ENCODE peak calls at places on chromosomes 2 and 18, in eight cellular contexts. F, J, Y, P, Q, K, G and E are unnamed samples.
A peak's percentile ranks its signal among the peaks of the same experiment; 100 is the strongest.

GRCh38 chr2:37627715-37628114 is 43.7 kb downstream of the CDC42EP3 start:
- DNase-seq in F (no peak), J (no peak), Y (no peak), P (no peak), Q (no peak), K (no peak), G (no peak), E (no peak)

GRCh38 chr18:74351354-74351753 is 35.7 kb downstream of the C18orf63 start:
- DNase-seq in F (no peak), J (no peak), Y (peak; percentile 73), P (no peak), Q (no peak), K (no peak), G (no peak), E (no peak)

GRCh38 chr18:12960846-12961397 is 13.1 kb downstream of the SEH1L start:
- DNase-seq in F (no peak), J (no peak), Y (peak; percentile 30), P (no peak), Q (no peak), K (no peak), G (no peak), E (no peak)

GRCh38 chr2:217827430-217828201 is 175.2 kb downstream of the TNS1 start:
- DNase-seq in F (no peak), J (peak; percentile 12), Y (no peak), P (no peak), Q (no peak), K (peak; percentile 77), G (peak; percentile 68), E (no peak)

GRCh38 chr2:214934006-214934405 is 124.5 kb upstream of the BARD1 start:
- DNase-seq in F (no peak), J (no peak), Y (peak; percentile 79), P (no peak), Q (no peak), K (no peak), G (no peak), E (no peak)

GRCh38 chr18:22557160-22557941 is 139.6 kb upstream of the CTAGE1 start:
- DNase-seq in F (no peak), J (no peak), Y (no peak), P (no peak), Q (no peak), K (no peak), G (no peak), E (no peak)

GRCh38 chr18:50559750-50560680 is at the start of gene MAPK4:
- DNase-seq in F (no peak), J (no peak), Y (peak; percentile 33), P (no peak), Q (peak; percentile 67), K (peak; percentile 72), G (peak; percentile 58), E (peak; percentile 31)

GRCh38 chr18:76459312-76459686 is 35.7 kb downstream of the ZNF516 start:
- DNase-seq in F (no peak), J (no peak), Y (no peak), P (no peak), Q (no peak), K (no peak), G (no peak), E (no peak)

GRCh38 chr2:213306320-213306942 is 22.2 kb downstream of the SPAG16 start:
- DNase-seq in F (no peak), J (peak; percentile 15), Y (peak; percentile 85), P (no peak), Q (peak; percentile 44), K (no peak), G (no peak), E (no peak)

GRCh38 chr2:215918901-215919585 is 94.3 kb downstream of the MREG start:
- DNase-seq in F (no peak), J (no peak), Y (peak; percentile 37), P (no peak), Q (no peak), K (no peak), G (no peak), E (no peak)

GRCh38 chr2:156383798-156384197 is 51.3 kb upstream of the NR4A2 start:
- DNase-seq in F (no peak), J (no peak), Y (no peak), P (no peak), Q (no peak), K (no peak), G (no peak), E (no peak)

GRCh38 chr2:75605770-75606535 is 40.6 kb upstream of the MRPL19 start:
- DNase-seq in F (no peak), J (peak; percentile 91), Y (peak; percentile 95), P (no peak), Q (no peak), K (no peak), G (peak; percentile 59), E (no peak)

GRCh38 chr18:59669872-59670657 is 27.2 kb downstream of the CCBE1 start:
- DNase-seq in F (no peak), J (peak; percentile 82), Y (peak; percentile 84), P (no peak), Q (no peak), K (no peak), G (no peak), E (no peak)

GRCh38 chr2:133833746-133834145 is 265.5 kb upstream of the NCKAP5 start:
- DNase-seq in F (no peak), J (no peak), Y (no peak), P (no peak), Q (no peak), K (no peak), G (no peak), E (no peak)

GRCh38 chr2:239128706-239129105 is 272.1 kb downstream of the HDAC4 start:
- DNase-seq in F (no peak), J (no peak), Y (no peak), P (no peak), Q (no peak), K (peak; percentile 20), G (no peak), E (no peak)

GRCh38 chr2:46388873-46389272 is 90.5 kb upstream of the TMEM247 start:
- DNase-seq in F (no peak), J (no peak), Y (no peak), P (no peak), Q (no peak), K (no peak), G (no peak), E (no peak)

GRCh38 chr2:80429251-80429650 is 124.7 kb upstream of the LRRTM1 start:
- DNase-seq in F (no peak), J (no peak), Y (no peak), P (no peak), Q (no peak), K (no peak), G (no peak), E (no peak)

GRCh38 chr2:239370876-239371725 is 29.7 kb downstream of the HDAC4 start:
- DNase-seq in F (no peak), J (no peak), Y (no peak), P (no peak), Q (no peak), K (peak; percentile 34), G (peak; percentile 22), E (no peak)

GRCh38 chr2:221060335-221060734 is 511.8 kb downstream of the EPHA4 start:
- DNase-seq in F (no peak), J (no peak), Y (no peak), P (no peak), Q (no peak), K (no peak), G (no peak), E (no peak)

GRCh38 chr2:211401328-211401727 is 844.9 kb downstream of the CPS1 start:
- DNase-seq in F (no peak), J (no peak), Y (peak; percentile 0), P (no peak), Q (no peak), K (no peak), G (no peak), E (no peak)

GRCh38 chr2:180980943-180981898 is 816 bp downstream of the UBE2E3 start:
- DNase-seq in F (peak; percentile 6), J (no peak), Y (peak; percentile 47), P (no peak), Q (peak; percentile 33), K (peak; percentile 66), G (peak; percentile 48), E (no peak)

GRCh38 chr18:47263197-47263827 is 11.9 kb upstream of the SKOR2 start:
- DNase-seq in F (no peak), J (no peak), Y (no peak), P (no peak), Q (no peak), K (no peak), G (no peak), E (peak; percentile 63)
- TF ChIP-seq CTCF in F (no peak), J (peak; percentile 29), Y (no peak), P (no peak), Q (no peak), K (no peak), G (peak; percentile 8), E (peak; percentile 27)

GRCh38 chr2:66437601-66438497 is 2.9 kb downstream of the MEIS1 start:
- DNase-seq in F (no peak), J (no peak), Y (peak; percentile 23), P (no peak), Q (no peak), K (peak; percentile 48), G (no peak), E (peak; percentile 31)
- TF ChIP-seq CTCF in F (no peak), J (no peak), Y (no peak), P (no peak), Q (no peak), K (no peak), G (no peak), E (no peak)

DNA sequence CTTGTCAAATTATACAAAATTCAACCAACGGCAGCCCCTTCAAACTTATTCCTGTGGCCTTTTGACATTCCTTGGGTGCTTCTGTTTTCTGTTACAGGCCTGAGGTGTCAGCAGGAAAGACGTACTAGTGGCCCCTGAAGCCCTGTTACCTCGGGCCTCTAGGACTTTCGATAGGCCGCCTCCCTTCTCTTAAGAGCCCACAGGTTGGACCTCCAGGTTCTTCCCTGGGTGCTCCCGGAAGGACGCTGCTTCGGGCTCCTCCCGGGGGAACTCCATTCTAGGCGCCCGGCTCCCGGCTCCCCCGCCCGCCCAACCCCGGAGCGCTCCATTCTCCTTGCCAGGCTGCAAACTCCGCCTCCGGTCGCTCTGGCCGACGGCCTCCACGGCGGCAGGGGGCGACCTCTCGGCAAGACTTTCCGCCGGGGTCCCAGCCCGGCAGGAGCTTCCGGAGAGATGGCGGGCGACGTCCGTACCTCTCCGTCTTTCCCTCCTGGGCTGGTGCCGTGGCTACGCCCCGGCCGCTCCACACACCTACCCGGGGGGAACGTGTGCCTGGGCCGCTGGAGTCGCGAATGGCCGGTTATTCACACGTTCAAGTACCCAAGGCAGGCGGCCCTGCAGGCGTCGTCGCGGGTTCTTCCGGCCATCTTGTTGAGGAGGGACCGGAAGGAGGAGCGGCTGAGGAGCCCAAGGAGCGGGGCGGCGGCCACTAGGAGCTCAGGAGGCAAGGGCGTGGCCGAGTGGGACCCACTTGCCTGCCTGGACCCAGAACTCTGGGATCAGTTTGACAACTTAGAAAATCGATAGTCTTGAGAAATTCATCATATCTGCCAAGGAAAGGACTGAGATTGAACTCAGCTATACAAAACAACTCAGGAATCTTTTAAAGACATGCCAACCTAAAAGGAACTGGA is 27.5 kb downstream of the BOLA3 start:
- DNase-seq in F (peak; percentile 78), J (peak; percentile 58), Y (peak; percentile 89), P (peak; percentile 40), Q (peak; percentile 80), K (peak; percentile 81), G (peak; percentile 90), E (peak; percentile 82)
- TF ChIP-seq CTCF in F (peak; percentile 47), J (peak; percentile 62), Y (peak; percentile 60), P (no peak), Q (peak; percentile 52), K (peak; percentile 45), G (peak; percentile 69), E (no peak)

DNA sequence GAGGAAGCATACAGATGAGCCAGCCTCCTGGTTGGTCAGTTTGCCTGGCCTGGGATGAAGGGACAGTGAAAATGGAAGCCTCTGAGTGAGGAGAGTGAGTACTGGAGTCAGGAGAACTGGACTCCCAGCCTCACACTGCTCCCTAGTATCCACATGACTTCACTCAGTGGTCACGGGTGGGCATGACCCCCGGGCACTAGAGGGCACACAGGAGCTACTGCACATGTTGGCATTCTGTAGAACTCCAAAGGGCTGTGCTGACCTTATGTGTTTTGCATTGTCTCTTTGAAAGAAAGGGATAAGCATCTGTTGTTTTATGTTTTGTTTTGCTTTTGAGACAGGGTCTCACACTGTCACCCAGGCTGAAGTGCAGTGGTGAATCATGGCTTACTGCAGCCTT is 23.7 kb downstream of the NCAPH start:
- DNase-seq in F (peak; percentile 40), J (no peak), Y (no peak), P (no peak), Q (no peak), K (no peak), G (no peak), E (no peak)
- TF ChIP-seq CTCF in F (no peak), J (no peak), Y (no peak), P (no peak), Q (no peak), K (peak; percentile 24), G (no peak), E (no peak)